ENCODE peak calls at places on chromosomes 16 and 17, in six cellular contexts. One of them, this sample, is unnamed.

GRCh38 chr16:68370221-68370920 is 59.6 kb downstream of the PRMT7 start:
- DNase-seq in kidney glomerular epithelial cell: no peak
- DNase-seq in EH: no peak
- DNase-seq in memory B cell: no peak
- DNase-seq in NCI-H69: no peak
- DNase-seq in NCI-H345: no peak
- DNase-seq in this sample: no peak

GRCh38 chr17:80384078-80384960 is 30.6 kb upstream of the ENDOV start:
- DNase-seq in NCI-H345: no peak
- DNase-seq in EH: no peak
- DNase-seq in NCI-H69: no peak
- DNase-seq in kidney glomerular epithelial cell: no peak
- DNase-seq in memory B cell: no peak
- DNase-seq in this sample: no peak

GRCh38 chr16:3256876-3257465 is 538 bp upstream of the MEFV start:
- DNase-seq in NCI-H345: no peak
- DNase-seq in NCI-H69: no peak
- DNase-seq in kidney glomerular epithelial cell: peak
- DNase-seq in memory B cell: no peak
- DNase-seq in EH: peak
- DNase-seq in this sample: no peak

GRCh38 chr16:55666012-55666411 is 10.2 kb downstream of the SLC6A2 start:
- DNase-seq in NCI-H69: no peak
- DNase-seq in memory B cell: no peak
- DNase-seq in kidney glomerular epithelial cell: no peak
- DNase-seq in NCI-H345: no peak
- DNase-seq in EH: no peak
- DNase-seq in this sample: no peak

GRCh38 chr16:89200124-89200849 is at the start of gene SLC22A31:
- DNase-seq in NCI-H345: no peak
- DNase-seq in EH: no peak
- DNase-seq in kidney glomerular epithelial cell: no peak
- DNase-seq in memory B cell: no peak
- DNase-seq in NCI-H69: peak
- DNase-seq in this sample: no peak

GRCh38 chr17:75927286-75927922 is 13.4 kb downstream of the FBF1 start:
- DNase-seq in NCI-H345: peak
- DNase-seq in NCI-H69: peak
- DNase-seq in memory B cell: no peak
- DNase-seq in kidney glomerular epithelial cell: no peak
- DNase-seq in EH: peak
- DNase-seq in this sample: no peak

GRCh38 chr17:68514809-68515208 is 2.6 kb downstream of the PRKAR1A start:
- DNase-seq in memory B cell: no peak
- DNase-seq in kidney glomerular epithelial cell: peak
- DNase-seq in NCI-H345: no peak
- DNase-seq in EH: peak
- DNase-seq in NCI-H69: no peak
- DNase-seq in this sample: peak

GRCh38 chr16:54284319-54284930 is 2.2 kb downstream of the IRX3 start:
- DNase-seq in memory B cell: no peak
- DNase-seq in EH: no peak
- DNase-seq in NCI-H345: peak
- DNase-seq in kidney glomerular epithelial cell: no peak
- DNase-seq in NCI-H69: peak
- DNase-seq in this sample: no peak

GRCh38 chr16:78515421-78515820 is 416.0 kb downstream of the WWOX start:
- DNase-seq in NCI-H345: no peak
- DNase-seq in NCI-H69: no peak
- DNase-seq in EH: no peak
- DNase-seq in memory B cell: no peak
- DNase-seq in kidney glomerular epithelial cell: no peak
- DNase-seq in this sample: no peak

GRCh38 chr16:22397459-22397858 is 23.0 kb upstream of the CDR2 start:
- DNase-seq in kidney glomerular epithelial cell: peak
- DNase-seq in NCI-H345: no peak
- DNase-seq in EH: peak
- DNase-seq in memory B cell: no peak
- DNase-seq in NCI-H69: no peak
- DNase-seq in this sample: no peak

GRCh38 chr17:32656851-32657250 is 170.1 kb downstream of the CDK5R1 start:
- DNase-seq in memory B cell: no peak
- DNase-seq in NCI-H345: no peak
- DNase-seq in EH: no peak
- DNase-seq in NCI-H69: no peak
- DNase-seq in kidney glomerular epithelial cell: no peak
- DNase-seq in this sample: no peak

This sample was measured in naive B cell.